ENCODE peak calls at places on chromosomes 3 and 15, in six cellular contexts. One of them, this sample, is unnamed.

GRCh38 chr15:25990245-25990644 is 127.1 kb upstream of the ATP10A start:
- DNase-seq in sigmoid colon: no peak
- DNase-seq in transverse colon: no peak
- DNase-seq in K562: no peak
- DNase-seq in breast epithelium: no peak
- DNase-seq in HCT116: no peak
- DNase-seq in this sample: peak

GRCh38 chr15:46956456-46956855 is 760.8 kb upstream of the SEMA6D start:
- DNase-seq in breast epithelium: no peak
- DNase-seq in HCT116: no peak
- DNase-seq in K562: no peak
- DNase-seq in sigmoid colon: no peak
- DNase-seq in transverse colon: no peak
- DNase-seq in this sample: no peak

GRCh38 chr15:39442898-39443297 is 138.0 kb upstream of the THBS1 start:
- DNase-seq in K562: no peak
- DNase-seq in sigmoid colon: no peak
- DNase-seq in HCT116: no peak
- DNase-seq in breast epithelium: no peak
- DNase-seq in transverse colon: no peak
- DNase-seq in this sample: no peak

GRCh38 chr3:31755911-31756658 is 223.4 kb downstream of the STT3B start:
- DNase-seq in breast epithelium: no peak
- DNase-seq in HCT116: no peak
- DNase-seq in K562: no peak
- DNase-seq in transverse colon: peak
- DNase-seq in sigmoid colon: no peak
- DNase-seq in this sample: no peak

GRCh38 chr3:144553301-144553700 is 581.7 kb downstream of the DIPK2A start:
- DNase-seq in breast epithelium: no peak
- DNase-seq in sigmoid colon: no peak
- DNase-seq in transverse colon: no peak
- DNase-seq in K562: no peak
- DNase-seq in HCT116: no peak
- DNase-seq in this sample: no peak

GRCh38 chr3:110902453-110903085 is 169.0 kb upstream of the NECTIN3 start:
- DNase-seq in breast epithelium: no peak
- DNase-seq in HCT116: no peak
- DNase-seq in sigmoid colon: no peak
- DNase-seq in K562: no peak
- DNase-seq in transverse colon: no peak
- DNase-seq in this sample: no peak

GRCh38 chr15:42141246-42141645 is 15.2 kb downstream of the PLA2G4F start:
- DNase-seq in transverse colon: no peak
- DNase-seq in HCT116: no peak
- DNase-seq in K562: no peak
- DNase-seq in sigmoid colon: peak
- DNase-seq in breast epithelium: no peak
- DNase-seq in this sample: no peak

GRCh38 chr3:170584585-170585007 is 1.3 kb downstream of the SLC7A14 start:
- DNase-seq in sigmoid colon: peak
- DNase-seq in K562: peak
- DNase-seq in transverse colon: peak
- DNase-seq in breast epithelium: peak
- DNase-seq in HCT116: no peak
- DNase-seq in this sample: no peak

GRCh38 chr15:68272797-68273271 is 4.7 kb upstream of the FEM1B start:
- DNase-seq in HCT116: no peak
- DNase-seq in K562: no peak
- DNase-seq in transverse colon: no peak
- DNase-seq in breast epithelium: no peak
- DNase-seq in sigmoid colon: no peak
- DNase-seq in this sample: no peak

GRCh38 chr3:167938516-167938915 is 157.2 kb downstream of the GOLIM4 start:
- DNase-seq in sigmoid colon: no peak
- DNase-seq in K562: no peak
- DNase-seq in HCT116: no peak
- DNase-seq in breast epithelium: no peak
- DNase-seq in transverse colon: no peak
- DNase-seq in this sample: no peak
- TF ChIP-seq POLR2AphosphoS5 in sigmoid colon: no peak
- TF ChIP-seq POLR2AphosphoS5 in K562: no peak
- TF ChIP-seq POLR2AphosphoS5 in HCT116: no peak
- TF ChIP-seq POLR2AphosphoS5 in breast epithelium: no peak
- TF ChIP-seq POLR2AphosphoS5 in transverse colon: no peak
- TF ChIP-seq POLR2AphosphoS5 in this sample: no peak

GRCh38 chr3:36989568-36989967 is 3.4 kb downstream of the EPM2AIP1 start:
- DNase-seq in transverse colon: no peak
- DNase-seq in breast epithelium: no peak
- DNase-seq in sigmoid colon: no peak
- DNase-seq in K562: no peak
- DNase-seq in HCT116: no peak
- DNase-seq in this sample: no peak
- TF ChIP-seq POLR2A in transverse colon: no peak
- TF ChIP-seq POLR2A in breast epithelium: no peak
- TF ChIP-seq POLR2A in sigmoid colon: no peak
- TF ChIP-seq POLR2A in K562: no peak
- TF ChIP-seq POLR2A in HCT116: no peak
- TF ChIP-seq POLR2A in this sample: no peak

GRCh38 chr3:66011098-66011655 is 27.5 kb downstream of the MAGI1 start:
- DNase-seq in transverse colon: no peak
- DNase-seq in K562: no peak
- DNase-seq in HCT116: no peak
- DNase-seq in sigmoid colon: no peak
- DNase-seq in breast epithelium: no peak
- DNase-seq in this sample: no peak
- H3K27ac ChIP-seq in transverse colon: no peak
- H3K27ac ChIP-seq in K562: no peak
- H3K27ac ChIP-seq in HCT116: peak
- H3K27ac ChIP-seq in sigmoid colon: no peak
- H3K27ac ChIP-seq in breast epithelium: peak
- H3K27ac ChIP-seq in this sample: peak

GRCh38 chr3:187139126-187139894 is at the start of gene RPL39L:
- DNase-seq in transverse colon: peak
- DNase-seq in breast epithelium: peak
- DNase-seq in HCT116: no peak
- DNase-seq in sigmoid colon: peak
- DNase-seq in K562: peak
- DNase-seq in this sample: peak
- TF ChIP-seq POLR2AphosphoS5 in transverse colon: peak
- TF ChIP-seq POLR2AphosphoS5 in breast epithelium: no peak
- TF ChIP-seq POLR2AphosphoS5 in HCT116: no peak
- TF ChIP-seq POLR2AphosphoS5 in sigmoid colon: peak
- TF ChIP-seq POLR2AphosphoS5 in K562: peak
- TF ChIP-seq POLR2AphosphoS5 in this sample: peak

GRCh38 chr15:85414037-85414436 is 33.6 kb downstream of the AKAP13 start:
- DNase-seq in breast epithelium: no peak
- DNase-seq in HCT116: no peak
- DNase-seq in transverse colon: no peak
- DNase-seq in sigmoid colon: no peak
- DNase-seq in K562: no peak
- DNase-seq in this sample: no peak
- TF ChIP-seq POLR2A in breast epithelium: no peak
- TF ChIP-seq POLR2A in HCT116: no peak
- TF ChIP-seq POLR2A in transverse colon: no peak
- TF ChIP-seq POLR2A in sigmoid colon: no peak
- TF ChIP-seq POLR2A in K562: no peak
- TF ChIP-seq POLR2A in this sample: no peak

GRCh38 chr3:151198849-151199248 is 4.2 kb downstream of the GPR171 start:
- DNase-seq in transverse colon: no peak
- DNase-seq in sigmoid colon: no peak
- DNase-seq in breast epithelium: no peak
- DNase-seq in HCT116: no peak
- DNase-seq in K562: no peak
- DNase-seq in this sample: no peak

GRCh38 chr3:151197981-151198767 is 4.8 kb downstream of the GPR171 start:
- DNase-seq in sigmoid colon: no peak
- DNase-seq in K562: no peak
- DNase-seq in transverse colon: no peak
- DNase-seq in breast epithelium: no peak
- DNase-seq in HCT116: no peak
- DNase-seq in this sample: no peak

GRCh38 chr3:151197228-151197627 is 5.8 kb downstream of the GPR171 start:
- DNase-seq in HCT116: no peak
- DNase-seq in sigmoid colon: no peak
- DNase-seq in transverse colon: no peak
- DNase-seq in K562: no peak
- DNase-seq in breast epithelium: no peak
- DNase-seq in this sample: no peak

GRCh38 chr3:151196441-151196840 is 6.6 kb downstream of the GPR171 start:
- DNase-seq in HCT116: no peak
- DNase-seq in transverse colon: no peak
- DNase-seq in K562: no peak
- DNase-seq in sigmoid colon: no peak
- DNase-seq in breast epithelium: no peak
- DNase-seq in this sample: no peak

DNA sequence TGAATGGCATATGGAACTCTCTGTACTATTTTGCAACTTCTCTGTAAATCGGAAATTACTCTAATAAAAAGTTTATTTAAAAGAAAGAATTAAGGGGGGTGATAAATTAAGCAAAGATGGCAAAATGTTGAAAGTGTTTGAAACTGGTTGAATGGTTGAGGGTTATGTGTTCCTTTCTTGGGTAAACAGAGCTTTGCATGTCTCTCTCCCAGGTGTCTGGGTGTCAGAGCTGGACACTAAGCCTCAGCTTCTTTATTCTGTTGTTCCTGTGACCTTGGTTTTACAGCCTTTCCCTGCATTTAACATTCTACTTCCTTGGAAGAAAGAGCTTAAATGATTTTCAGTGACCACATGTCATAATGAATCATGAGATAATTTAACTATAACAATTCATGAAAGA is 7.2 kb downstream of the GPR171 start:
- DNase-seq in HCT116: no peak
- DNase-seq in K562: no peak
- DNase-seq in transverse colon: no peak
- DNase-seq in breast epithelium: no peak
- DNase-seq in sigmoid colon: no peak
- DNase-seq in this sample: no peak
- H3K27ac ChIP-seq in HCT116: no peak
- H3K27ac ChIP-seq in K562: no peak
- H3K27ac ChIP-seq in transverse colon: no peak
- H3K27ac ChIP-seq in breast epithelium: no peak
- H3K27ac ChIP-seq in sigmoid colon: no peak
- H3K27ac ChIP-seq in this sample: no peak